ENCODE peak calls at places on chromosome 5, in five cellular contexts. H is aorta, R is left lung, F is BJ, I is GM23338. K is an unnamed sample. For H3K36me3, the result is how much of the 10 kb centered on the place peaks cover.

GRCh38 chr5:80977764-80978163 is 17.6 kb downstream of the RASGRF2 start:
- DNase-seq in H (no peak), R (no peak), F (no peak), I (no peak), K (no peak)

GRCh38 chr5:180755601-180756000 is 15.7 kb upstream of the OR2Y1 start:
- DNase-seq in H (no peak), R (no peak), F (no peak), I (no peak), K (no peak)

GRCh38 chr5:139796061-139796806 is 626 bp downstream of the PSD2 start:
- DNase-seq in H (no peak), R (no peak), F (no peak), I (peak), K (no peak)

GRCh38 chr5:67015577-67016290 is 180.9 kb downstream of the CD180 start:
- DNase-seq in H (no peak), R (no peak), F (no peak), I (no peak), K (no peak)

GRCh38 chr5:139969318-139969717 is 73.8 kb downstream of the NRG2 start:
- DNase-seq in H (no peak), R (no peak), F (no peak), I (no peak), K (no peak)

GRCh38 chr5:96819806-96820205 is 12.1 kb upstream of the ERAP1 start:
- DNase-seq in H (no peak), R (no peak), F (no peak), I (no peak), K (no peak)

GRCh38 chr5:131536211-131536826 is 98.7 kb downstream of the RAPGEF6 start:
- DNase-seq in H (no peak), R (no peak), F (no peak), I (no peak), K (no peak)

GRCh38 chr5:137292461-137293025 is 206.6 kb downstream of the SPOCK1 start:
- DNase-seq in H (no peak), R (no peak), F (no peak), I (no peak), K (no peak)

GRCh38 chr5:40477856-40478546 is 201.7 kb upstream of the PTGER4 start:
- DNase-seq in H (no peak), R (no peak), F (no peak), I (no peak), K (no peak)

GRCh38 chr5:134020188-134020587 is 15.4 kb upstream of the VDAC1 start:
- DNase-seq in H (no peak), R (no peak), F (no peak), I (no peak), K (no peak)

GRCh38 chr5:168291281-168291960 is at the start of gene WWC1:
- DNase-seq in H (no peak), R (peak), F (no peak), I (peak), K (peak)

GRCh38 chr5:119913425-119913824 is 284.1 kb downstream of the FAM170A start:
- DNase-seq in H (no peak), R (no peak), F (no peak), I (peak), K (no peak)

GRCh38 chr5:1063661-1064382 is 48.0 kb downstream of the SLC12A7 start:
- DNase-seq in H (peak), R (no peak), F (no peak), I (no peak), K (no peak)

GRCh38 chr5:134577796-134578577 is 52.5 kb downstream of the JADE2 start:
- DNase-seq in H (peak), R (peak), F (no peak), I (peak), K (peak)

GRCh38 chr5:153081385-153081784 is 409.1 kb upstream of the GRIA1 start:
- DNase-seq in H (no peak), R (no peak), F (no peak), I (no peak), K (no peak)

GRCh38 chr5:1666812-1667588 is 132.6 kb downstream of the MRPL36 start:
- DNase-seq in H (no peak), R (no peak), F (no peak), I (peak), K (no peak)

GRCh38 chr5:50807661-50808060 is 141.2 kb downstream of the PARP8 start:
- DNase-seq in H (no peak), R (no peak), F (no peak), I (no peak), K (no peak)
- H3K36me3 ChIP-seq in H (under half), R (under half), F (under half), I (under half), K (under half)

DNA sequence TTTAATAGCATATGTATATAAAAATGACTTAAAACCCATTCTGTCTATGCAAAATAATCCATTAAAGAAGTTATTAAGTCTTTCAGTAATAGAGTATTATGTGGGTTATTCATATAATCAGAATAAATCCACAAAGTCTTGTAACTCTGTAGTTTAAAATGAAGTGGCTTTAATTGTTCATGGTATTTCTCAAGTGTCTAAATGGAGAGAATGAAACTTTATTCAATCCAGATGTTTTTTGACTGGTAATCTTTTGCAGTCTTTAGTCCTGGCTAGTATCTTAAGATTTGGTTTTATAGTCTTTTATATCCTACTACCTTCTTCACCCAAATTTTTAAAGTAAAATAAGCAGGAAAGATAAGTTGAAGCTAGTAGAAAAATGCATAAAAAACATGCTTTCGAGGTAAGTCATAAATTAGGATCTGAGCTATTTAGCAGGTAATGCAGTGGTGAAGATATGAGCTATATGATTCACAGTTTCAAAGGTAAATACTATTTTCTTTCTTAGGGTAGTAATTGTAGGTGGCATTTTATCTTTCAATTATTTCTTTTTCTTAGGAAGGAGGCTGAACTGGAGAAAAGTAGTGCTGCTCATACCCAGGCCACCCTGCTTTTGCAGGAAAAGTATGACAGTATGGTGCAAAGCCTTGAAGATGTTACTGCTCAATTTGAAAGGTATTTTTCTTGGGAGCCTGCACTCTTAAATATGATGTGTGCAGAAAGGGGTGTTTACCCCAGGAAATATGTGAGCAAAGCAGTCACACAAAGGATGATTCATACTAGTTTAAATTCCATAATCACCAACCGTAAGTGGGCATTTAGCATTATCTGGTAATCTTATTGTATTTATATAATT is 17.9 kb downstream of the HMMR start:
- DNase-seq in H (no peak), R (no peak), F (no peak), I (no peak), K (no peak)
- H3K36me3 ChIP-seq in H (under half), R (under half), F (under half), I (half or more), K (half or more)

GRCh38 chr5:172915514-172915913 is 43.7 kb upstream of the RPL26L1 start:
- DNase-seq in H (no peak), R (no peak), F (no peak), I (no peak), K (no peak)
- H3K36me3 ChIP-seq in H (under half), R (under half), F (under half), I (under half), K (half or more)

GRCh38 chr5:101153526-101153925 is 250.4 kb upstream of the ST8SIA4 start:
- DNase-seq in H (no peak), R (no peak), F (no peak), I (no peak), K (no peak)
- H3K36me3 ChIP-seq in H (under half), R (under half), F (under half), I (under half), K (under half)

GRCh38 chr5:14693070-14693469 is 28.6 kb downstream of the OTULIN start:
- DNase-seq in H (no peak), R (no peak), F (no peak), I (no peak), K (no peak)
- H3K36me3 ChIP-seq in H (under half), R (under half), F (under half), I (under half), K (half or more)

DNA sequence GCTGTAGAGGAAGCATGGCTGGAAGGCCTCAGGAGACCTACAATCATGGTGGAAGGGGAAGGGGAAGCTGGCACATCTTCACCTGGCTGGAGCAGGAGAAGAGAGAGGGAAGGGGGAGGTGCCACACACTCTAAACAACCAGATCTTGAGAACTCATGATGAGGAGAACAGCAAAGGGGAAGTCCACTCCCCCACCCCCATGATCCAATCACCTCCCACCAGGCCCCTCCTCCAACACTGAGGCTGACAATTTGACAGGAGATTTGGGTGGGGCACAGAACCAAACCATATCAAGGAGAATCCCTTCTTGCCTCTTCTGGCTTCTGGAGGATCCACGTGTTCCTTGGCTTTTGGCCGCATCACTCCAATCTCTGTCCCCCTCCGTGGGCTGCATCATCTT is 13.1 kb upstream of the CMBL start:
- DNase-seq in H (no peak), R (peak), F (no peak), I (no peak), K (no peak)
- H3K36me3 ChIP-seq in H (under half), R (under half), F (under half), I (under half), K (under half)

K was measured in RWPE2.